ENCODE peak calls at places on chromosomes 1 and 21, in ten cellular contexts. One of them, this sample, is unnamed.

GRCh38 chr1:224180783-224181452 is 2.1 kb upstream of the DEGS1 start:
- DNase-seq in AG10803: no peak
- DNase-seq in progenitor cell of endocrine pancreas: no peak
- DNase-seq in mesothelial cell of epicardium: no peak
- DNase-seq in ovary: no peak
- DNase-seq in cardiac fibroblast: no peak
- DNase-seq in RWPE1: no peak
- DNase-seq in esophagus squamous epithelium: no peak
- DNase-seq in HCT116: no peak
- DNase-seq in heart right ventricle: no peak
- DNase-seq in this sample: no peak

GRCh38 chr1:112840631-112841624 is 115.1 kb downstream of the SLC16A1 start:
- DNase-seq in AG10803: no peak
- DNase-seq in progenitor cell of endocrine pancreas: no peak
- DNase-seq in mesothelial cell of epicardium: no peak
- DNase-seq in ovary: no peak
- DNase-seq in cardiac fibroblast: no peak
- DNase-seq in RWPE1: no peak
- DNase-seq in esophagus squamous epithelium: no peak
- DNase-seq in HCT116: no peak
- DNase-seq in heart right ventricle: no peak
- DNase-seq in this sample: no peak

GRCh38 chr1:230792691-230793462 is 45.7 kb downstream of the CAPN9 start:
- DNase-seq in AG10803: peak
- DNase-seq in progenitor cell of endocrine pancreas: no peak
- DNase-seq in mesothelial cell of epicardium: no peak
- DNase-seq in ovary: no peak
- DNase-seq in cardiac fibroblast: no peak
- DNase-seq in RWPE1: no peak
- DNase-seq in esophagus squamous epithelium: no peak
- DNase-seq in HCT116: no peak
- DNase-seq in heart right ventricle: no peak
- DNase-seq in this sample: no peak

GRCh38 chr1:229388876-229389580 is 44.9 kb downstream of the ACTA1 start:
- DNase-seq in AG10803: peak
- DNase-seq in progenitor cell of endocrine pancreas: no peak
- DNase-seq in mesothelial cell of epicardium: no peak
- DNase-seq in ovary: no peak
- DNase-seq in cardiac fibroblast: no peak
- DNase-seq in RWPE1: no peak
- DNase-seq in esophagus squamous epithelium: no peak
- DNase-seq in HCT116: no peak
- DNase-seq in heart right ventricle: no peak
- DNase-seq in this sample: no peak

GRCh38 chr1:152164542-152165136 is 5.6 kb upstream of the RPTN start:
- DNase-seq in AG10803: no peak
- DNase-seq in progenitor cell of endocrine pancreas: no peak
- DNase-seq in mesothelial cell of epicardium: no peak
- DNase-seq in ovary: no peak
- DNase-seq in cardiac fibroblast: no peak
- DNase-seq in RWPE1: no peak
- DNase-seq in esophagus squamous epithelium: no peak
- DNase-seq in HCT116: no peak
- DNase-seq in heart right ventricle: no peak
- DNase-seq in this sample: no peak

GRCh38 chr21:36576441-36576840 is 96.5 kb upstream of the CLDN14 start:
- DNase-seq in AG10803: no peak
- DNase-seq in progenitor cell of endocrine pancreas: no peak
- DNase-seq in mesothelial cell of epicardium: no peak
- DNase-seq in ovary: no peak
- DNase-seq in cardiac fibroblast: no peak
- DNase-seq in RWPE1: no peak
- DNase-seq in esophagus squamous epithelium: no peak
- DNase-seq in HCT116: no peak
- DNase-seq in heart right ventricle: no peak
- DNase-seq in this sample: no peak

GRCh38 chr1:231335663-231336602 is 1.7 kb downstream of the EXOC8 start:
- DNase-seq in AG10803: no peak
- DNase-seq in progenitor cell of endocrine pancreas: no peak
- DNase-seq in mesothelial cell of epicardium: no peak
- DNase-seq in ovary: no peak
- DNase-seq in cardiac fibroblast: no peak
- DNase-seq in RWPE1: no peak
- DNase-seq in esophagus squamous epithelium: no peak
- DNase-seq in HCT116: no peak
- DNase-seq in heart right ventricle: no peak
- DNase-seq in this sample: no peak

GRCh38 chr1:86811539-86811938 is 102.4 kb downstream of the SELENOF start:
- DNase-seq in AG10803: no peak
- DNase-seq in progenitor cell of endocrine pancreas: no peak
- DNase-seq in mesothelial cell of epicardium: no peak
- DNase-seq in ovary: no peak
- DNase-seq in cardiac fibroblast: no peak
- DNase-seq in RWPE1: no peak
- DNase-seq in esophagus squamous epithelium: no peak
- DNase-seq in HCT116: no peak
- DNase-seq in heart right ventricle: no peak
- DNase-seq in this sample: no peak

GRCh38 chr1:215476541-215476940 is 90.6 kb upstream of the KCTD3 start:
- DNase-seq in AG10803: peak
- DNase-seq in progenitor cell of endocrine pancreas: no peak
- DNase-seq in mesothelial cell of epicardium: no peak
- DNase-seq in ovary: no peak
- DNase-seq in cardiac fibroblast: peak
- DNase-seq in RWPE1: no peak
- DNase-seq in esophagus squamous epithelium: no peak
- DNase-seq in HCT116: no peak
- DNase-seq in heart right ventricle: no peak
- DNase-seq in this sample: no peak

GRCh38 chr21:36615274-36615964 is 83.5 kb upstream of the SIM2 start:
- DNase-seq in AG10803: no peak
- DNase-seq in progenitor cell of endocrine pancreas: no peak
- DNase-seq in mesothelial cell of epicardium: no peak
- DNase-seq in ovary: no peak
- DNase-seq in cardiac fibroblast: no peak
- DNase-seq in RWPE1: no peak
- DNase-seq in esophagus squamous epithelium: no peak
- DNase-seq in HCT116: peak
- DNase-seq in heart right ventricle: no peak
- DNase-seq in this sample: no peak

GRCh38 chr21:32426066-32426465 is 13.6 kb downstream of the EVA1C start:
- DNase-seq in AG10803: no peak
- DNase-seq in progenitor cell of endocrine pancreas: no peak
- DNase-seq in mesothelial cell of epicardium: no peak
- DNase-seq in ovary: no peak
- DNase-seq in cardiac fibroblast: no peak
- DNase-seq in RWPE1: peak
- DNase-seq in esophagus squamous epithelium: no peak
- DNase-seq in HCT116: no peak
- DNase-seq in heart right ventricle: no peak
- DNase-seq in this sample: no peak

GRCh38 chr1:207458409-207458808 is 4.3 kb downstream of the CR2 start:
- DNase-seq in AG10803: no peak
- DNase-seq in progenitor cell of endocrine pancreas: no peak
- DNase-seq in mesothelial cell of epicardium: no peak
- DNase-seq in ovary: no peak
- DNase-seq in cardiac fibroblast: no peak
- DNase-seq in RWPE1: no peak
- DNase-seq in esophagus squamous epithelium: no peak
- DNase-seq in HCT116: no peak
- DNase-seq in heart right ventricle: no peak
- DNase-seq in this sample: no peak

GRCh38 chr1:207453710-207454045 is 450 bp upstream of the CR2 start:
- DNase-seq in AG10803: no peak
- DNase-seq in progenitor cell of endocrine pancreas: no peak
- DNase-seq in mesothelial cell of epicardium: no peak
- DNase-seq in ovary: no peak
- DNase-seq in cardiac fibroblast: no peak
- DNase-seq in RWPE1: no peak
- DNase-seq in esophagus squamous epithelium: no peak
- DNase-seq in HCT116: no peak
- DNase-seq in heart right ventricle: no peak
- DNase-seq in this sample: no peak

GRCh38 chr1:207459008-207459407 is 4.9 kb downstream of the CR2 start:
- DNase-seq in AG10803: no peak
- DNase-seq in progenitor cell of endocrine pancreas: no peak
- DNase-seq in mesothelial cell of epicardium: no peak
- DNase-seq in ovary: no peak
- DNase-seq in cardiac fibroblast: no peak
- DNase-seq in RWPE1: no peak
- DNase-seq in esophagus squamous epithelium: no peak
- DNase-seq in HCT116: no peak
- DNase-seq in heart right ventricle: no peak
- DNase-seq in this sample: no peak

GRCh38 chr1:207455183-207455754 is 1.1 kb downstream of the CR2 start:
- DNase-seq in AG10803: no peak
- DNase-seq in progenitor cell of endocrine pancreas: no peak
- DNase-seq in mesothelial cell of epicardium: no peak
- DNase-seq in ovary: no peak
- DNase-seq in cardiac fibroblast: no peak
- DNase-seq in RWPE1: no peak
- DNase-seq in esophagus squamous epithelium: no peak
- DNase-seq in HCT116: no peak
- DNase-seq in heart right ventricle: no peak
- DNase-seq in this sample: no peak

GRCh38 chr1:207454046-207454964 is at the start of gene CR2:
- DNase-seq in AG10803: no peak
- DNase-seq in progenitor cell of endocrine pancreas: peak
- DNase-seq in mesothelial cell of epicardium: peak
- DNase-seq in ovary: peak
- DNase-seq in cardiac fibroblast: no peak
- DNase-seq in RWPE1: peak
- DNase-seq in esophagus squamous epithelium: peak
- DNase-seq in HCT116: peak
- DNase-seq in heart right ventricle: no peak
- DNase-seq in this sample: no peak
- TF ChIP-seq CTCF in AG10803: no peak
- TF ChIP-seq CTCF in progenitor cell of endocrine pancreas: peak
- TF ChIP-seq CTCF in mesothelial cell of epicardium: no peak
- TF ChIP-seq CTCF in ovary: no peak
- TF ChIP-seq CTCF in cardiac fibroblast: no peak
- TF ChIP-seq CTCF in RWPE1: peak
- TF ChIP-seq CTCF in esophagus squamous epithelium: peak
- TF ChIP-seq CTCF in HCT116: peak
- TF ChIP-seq CTCF in heart right ventricle: peak
- TF ChIP-seq CTCF in this sample: no peak

DNA sequence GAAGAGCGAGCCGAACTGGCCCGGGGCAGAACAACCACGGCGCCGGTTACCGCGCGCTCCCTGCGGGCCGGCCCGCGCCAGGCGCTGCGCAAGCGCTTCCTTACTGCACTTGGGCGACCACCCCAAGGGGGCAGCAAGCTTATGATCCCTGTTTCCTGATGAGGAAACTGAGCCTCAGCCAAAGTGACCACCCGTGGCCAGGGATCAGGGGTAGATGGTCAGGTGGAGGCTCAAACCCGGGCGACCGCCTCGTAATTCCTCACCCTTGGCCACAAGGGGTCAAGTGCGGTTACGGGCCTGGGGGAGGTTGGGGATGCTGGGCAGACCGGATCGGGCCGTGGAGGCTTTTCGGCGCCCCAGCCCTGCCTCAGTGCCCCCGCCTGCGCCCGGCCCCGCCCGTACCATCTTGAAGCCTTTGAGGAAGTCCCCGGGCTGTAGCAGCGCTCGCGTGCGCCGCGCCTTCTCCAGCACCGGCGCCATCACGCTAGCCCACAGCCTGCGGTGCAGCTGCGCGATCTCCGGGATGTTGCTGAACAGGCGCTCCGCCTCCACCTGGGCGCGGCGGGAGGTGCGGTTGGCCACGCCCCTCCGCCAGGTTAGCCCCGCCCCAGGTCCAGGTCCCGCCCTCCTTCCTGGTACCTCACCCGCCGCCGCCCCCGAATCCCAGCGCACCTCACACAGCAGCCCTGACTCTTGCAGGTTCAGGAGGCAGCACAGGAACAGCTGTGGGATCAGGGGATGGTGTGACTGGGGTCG is 5.3 kb upstream of the TNFRSF25 start:
- DNase-seq in AG10803: no peak
- DNase-seq in progenitor cell of endocrine pancreas: no peak
- DNase-seq in mesothelial cell of epicardium: no peak
- DNase-seq in ovary: no peak
- DNase-seq in cardiac fibroblast: no peak
- DNase-seq in RWPE1: no peak
- DNase-seq in esophagus squamous epithelium: no peak
- DNase-seq in HCT116: peak
- DNase-seq in heart right ventricle: no peak
- DNase-seq in this sample: no peak
- TF ChIP-seq CTCF in AG10803: no peak
- TF ChIP-seq CTCF in progenitor cell of endocrine pancreas: no peak
- TF ChIP-seq CTCF in mesothelial cell of epicardium: no peak
- TF ChIP-seq CTCF in ovary: no peak
- TF ChIP-seq CTCF in cardiac fibroblast: no peak
- TF ChIP-seq CTCF in RWPE1: no peak
- TF ChIP-seq CTCF in esophagus squamous epithelium: no peak
- TF ChIP-seq CTCF in HCT116: no peak
- TF ChIP-seq CTCF in heart right ventricle: no peak
- TF ChIP-seq CTCF in this sample: no peak

GRCh38 chr1:162679298-162679697 is 47.0 kb downstream of the DDR2 start:
- DNase-seq in AG10803: no peak
- DNase-seq in progenitor cell of endocrine pancreas: no peak
- DNase-seq in mesothelial cell of epicardium: no peak
- DNase-seq in ovary: no peak
- DNase-seq in cardiac fibroblast: no peak
- DNase-seq in RWPE1: no peak
- DNase-seq in esophagus squamous epithelium: no peak
- DNase-seq in HCT116: no peak
- DNase-seq in heart right ventricle: no peak
- DNase-seq in this sample: no peak
- TF ChIP-seq CTCF in AG10803: no peak
- TF ChIP-seq CTCF in progenitor cell of endocrine pancreas: no peak
- TF ChIP-seq CTCF in mesothelial cell of epicardium: no peak
- TF ChIP-seq CTCF in ovary: no peak
- TF ChIP-seq CTCF in cardiac fibroblast: no peak
- TF ChIP-seq CTCF in RWPE1: no peak
- TF ChIP-seq CTCF in esophagus squamous epithelium: no peak
- TF ChIP-seq CTCF in HCT116: no peak
- TF ChIP-seq CTCF in heart right ventricle: no peak
- TF ChIP-seq CTCF in this sample: no peak

GRCh38 chr1:233170741-233171140 is 124.8 kb downstream of the PCNX2 start:
- DNase-seq in AG10803: no peak
- DNase-seq in progenitor cell of endocrine pancreas: no peak
- DNase-seq in mesothelial cell of epicardium: no peak
- DNase-seq in ovary: no peak
- DNase-seq in cardiac fibroblast: no peak
- DNase-seq in RWPE1: no peak
- DNase-seq in esophagus squamous epithelium: no peak
- DNase-seq in HCT116: no peak
- DNase-seq in heart right ventricle: no peak
- DNase-seq in this sample: no peak

GRCh38 chr1:233166896-233167295 is 128.6 kb downstream of the PCNX2 start:
- DNase-seq in AG10803: no peak
- DNase-seq in progenitor cell of endocrine pancreas: no peak
- DNase-seq in mesothelial cell of epicardium: no peak
- DNase-seq in ovary: no peak
- DNase-seq in cardiac fibroblast: peak
- DNase-seq in RWPE1: no peak
- DNase-seq in esophagus squamous epithelium: no peak
- DNase-seq in HCT116: no peak
- DNase-seq in heart right ventricle: no peak
- DNase-seq in this sample: no peak

GRCh38 chr1:233168384-233168783 is 127.1 kb downstream of the PCNX2 start:
- DNase-seq in AG10803: no peak
- DNase-seq in progenitor cell of endocrine pancreas: no peak
- DNase-seq in mesothelial cell of epicardium: no peak
- DNase-seq in ovary: no peak
- DNase-seq in cardiac fibroblast: no peak
- DNase-seq in RWPE1: no peak
- DNase-seq in esophagus squamous epithelium: no peak
- DNase-seq in HCT116: no peak
- DNase-seq in heart right ventricle: no peak
- DNase-seq in this sample: no peak

GRCh38 chr1:233172201-233172600 is 123.3 kb downstream of the PCNX2 start:
- DNase-seq in AG10803: peak
- DNase-seq in progenitor cell of endocrine pancreas: no peak
- DNase-seq in mesothelial cell of epicardium: no peak
- DNase-seq in ovary: no peak
- DNase-seq in cardiac fibroblast: peak
- DNase-seq in RWPE1: no peak
- DNase-seq in esophagus squamous epithelium: no peak
- DNase-seq in HCT116: peak
- DNase-seq in heart right ventricle: peak
- DNase-seq in this sample: no peak
- TF ChIP-seq CTCF in AG10803: peak
- TF ChIP-seq CTCF in progenitor cell of endocrine pancreas: no peak
- TF ChIP-seq CTCF in mesothelial cell of epicardium: no peak
- TF ChIP-seq CTCF in ovary: no peak
- TF ChIP-seq CTCF in cardiac fibroblast: peak
- TF ChIP-seq CTCF in RWPE1: no peak
- TF ChIP-seq CTCF in esophagus squamous epithelium: peak
- TF ChIP-seq CTCF in HCT116: peak
- TF ChIP-seq CTCF in heart right ventricle: peak
- TF ChIP-seq CTCF in this sample: no peak